ENCODE peak calls at places on chromosomes 7 and 10, in ten cellular contexts. One of them, this sample, is unnamed.

GRCh38 chr7:17772581-17773288 is 167.6 kb downstream of the SNX13 start:
- DNase-seq in astrocyte: no peak
- DNase-seq in CD8-positive, alpha-beta T cell: no peak
- DNase-seq in neuronal stem cell: no peak
- DNase-seq in ovary: no peak
- DNase-seq in SJCRH30: peak; percentile 48
- DNase-seq in transverse colon: no peak
- DNase-seq in cardiac muscle cell: peak; percentile 25
- DNase-seq in lower lobe of right lung: no peak
- DNase-seq in PC-3: no peak
- DNase-seq in this sample: no peak

GRCh38 chr10:63491558-63492316 is 26.0 kb upstream of the JMJD1C start:
- DNase-seq in astrocyte: peak; percentile 53
- DNase-seq in CD8-positive, alpha-beta T cell: no peak
- DNase-seq in neuronal stem cell: no peak
- DNase-seq in ovary: no peak
- DNase-seq in SJCRH30: no peak
- DNase-seq in transverse colon: no peak
- DNase-seq in cardiac muscle cell: peak; percentile 97
- DNase-seq in lower lobe of right lung: no peak
- DNase-seq in PC-3: peak; percentile 83
- DNase-seq in this sample: no peak

GRCh38 chr10:133142523-133143199 is 17.4 kb upstream of the KNDC1 start:
- DNase-seq in astrocyte: no peak
- DNase-seq in CD8-positive, alpha-beta T cell: no peak
- DNase-seq in neuronal stem cell: no peak
- DNase-seq in ovary: no peak
- DNase-seq in SJCRH30: no peak
- DNase-seq in transverse colon: no peak
- DNase-seq in cardiac muscle cell: no peak
- DNase-seq in lower lobe of right lung: peak; percentile 41
- DNase-seq in PC-3: no peak
- DNase-seq in this sample: peak; percentile 19

GRCh38 chr10:14293516-14293915 is 37.2 kb downstream of the FRMD4A start:
- DNase-seq in astrocyte: no peak
- DNase-seq in CD8-positive, alpha-beta T cell: no peak
- DNase-seq in neuronal stem cell: no peak
- DNase-seq in ovary: no peak
- DNase-seq in SJCRH30: no peak
- DNase-seq in transverse colon: no peak
- DNase-seq in cardiac muscle cell: peak; percentile 7
- DNase-seq in lower lobe of right lung: no peak
- DNase-seq in PC-3: peak; percentile 4
- DNase-seq in this sample: no peak

GRCh38 chr10:95295031-95295755 is 4.4 kb upstream of the PDLIM1 start:
- DNase-seq in astrocyte: peak; percentile 61
- DNase-seq in CD8-positive, alpha-beta T cell: no peak
- DNase-seq in neuronal stem cell: no peak
- DNase-seq in ovary: peak; percentile 27
- DNase-seq in SJCRH30: no peak
- DNase-seq in transverse colon: peak; percentile 79
- DNase-seq in cardiac muscle cell: peak; percentile 73
- DNase-seq in lower lobe of right lung: peak; percentile 78
- DNase-seq in PC-3: no peak
- DNase-seq in this sample: peak; percentile 70

GRCh38 chr7:106285051-106285800 is 443 bp upstream of the NAMPT start:
- DNase-seq in astrocyte: peak; percentile 89
- DNase-seq in CD8-positive, alpha-beta T cell: peak; percentile 96
- DNase-seq in neuronal stem cell: peak; percentile 98
- DNase-seq in ovary: peak; percentile 97
- DNase-seq in SJCRH30: peak; percentile 96
- DNase-seq in transverse colon: peak; percentile 100
- DNase-seq in cardiac muscle cell: peak; percentile 100
- DNase-seq in lower lobe of right lung: peak; percentile 100
- DNase-seq in PC-3: peak; percentile 100
- DNase-seq in this sample: peak; percentile 100

GRCh38 chr7:157602581-157602980 is 265.8 kb downstream of the DNAJB6 start:
- DNase-seq in astrocyte: no peak
- DNase-seq in CD8-positive, alpha-beta T cell: no peak
- DNase-seq in neuronal stem cell: no peak
- DNase-seq in ovary: no peak
- DNase-seq in SJCRH30: no peak
- DNase-seq in transverse colon: no peak
- DNase-seq in cardiac muscle cell: no peak
- DNase-seq in lower lobe of right lung: no peak
- DNase-seq in PC-3: no peak
- DNase-seq in this sample: no peak

GRCh38 chr7:123533929-123534382 is 439 bp downstream of the IQUB start:
- DNase-seq in astrocyte: no peak
- DNase-seq in CD8-positive, alpha-beta T cell: no peak
- DNase-seq in neuronal stem cell: no peak
- DNase-seq in ovary: no peak
- DNase-seq in SJCRH30: no peak
- DNase-seq in transverse colon: no peak
- DNase-seq in cardiac muscle cell: no peak
- DNase-seq in lower lobe of right lung: no peak
- DNase-seq in PC-3: no peak
- DNase-seq in this sample: no peak

GRCh38 chr7:33766396-33766795 is 138.9 kb upstream of the BMPER start:
- DNase-seq in astrocyte: no peak
- DNase-seq in CD8-positive, alpha-beta T cell: no peak
- DNase-seq in neuronal stem cell: no peak
- DNase-seq in ovary: no peak
- DNase-seq in SJCRH30: no peak
- DNase-seq in transverse colon: no peak
- DNase-seq in cardiac muscle cell: peak; percentile 79
- DNase-seq in lower lobe of right lung: no peak
- DNase-seq in PC-3: no peak
- DNase-seq in this sample: no peak

GRCh38 chr10:53430974-53431373 is 658.4 kb upstream of the MBL2 start:
- DNase-seq in astrocyte: no peak
- DNase-seq in CD8-positive, alpha-beta T cell: no peak
- DNase-seq in neuronal stem cell: no peak
- DNase-seq in ovary: no peak
- DNase-seq in SJCRH30: no peak
- DNase-seq in transverse colon: no peak
- DNase-seq in cardiac muscle cell: no peak
- DNase-seq in lower lobe of right lung: no peak
- DNase-seq in PC-3: no peak
- DNase-seq in this sample: no peak

GRCh38 chr7:46058424-46058823 is 137.4 kb upstream of the IGFBP3 start:
- DNase-seq in astrocyte: peak; percentile 62
- DNase-seq in CD8-positive, alpha-beta T cell: no peak
- DNase-seq in neuronal stem cell: no peak
- DNase-seq in ovary: no peak
- DNase-seq in SJCRH30: no peak
- DNase-seq in transverse colon: no peak
- DNase-seq in cardiac muscle cell: peak; percentile 44
- DNase-seq in lower lobe of right lung: no peak
- DNase-seq in PC-3: peak; percentile 29
- DNase-seq in this sample: no peak

GRCh38 chr10:70923696-70924095 is 35.3 kb upstream of the PCBD1 start:
- DNase-seq in astrocyte: no peak
- DNase-seq in CD8-positive, alpha-beta T cell: no peak
- DNase-seq in neuronal stem cell: no peak
- DNase-seq in ovary: no peak
- DNase-seq in SJCRH30: no peak
- DNase-seq in transverse colon: no peak
- DNase-seq in cardiac muscle cell: no peak
- DNase-seq in lower lobe of right lung: no peak
- DNase-seq in PC-3: peak; percentile 61
- DNase-seq in this sample: no peak

GRCh38 chr10:101266396-101267298 is 37.4 kb upstream of the LBX1 start:
- DNase-seq in astrocyte: no peak
- DNase-seq in CD8-positive, alpha-beta T cell: no peak
- DNase-seq in neuronal stem cell: no peak
- DNase-seq in ovary: no peak
- DNase-seq in SJCRH30: peak; percentile 97
- DNase-seq in transverse colon: no peak
- DNase-seq in cardiac muscle cell: no peak
- DNase-seq in lower lobe of right lung: no peak
- DNase-seq in PC-3: no peak
- DNase-seq in this sample: no peak

GRCh38 chr10:8438603-8439002 is 384.1 kb downstream of the GATA3 start:
- DNase-seq in astrocyte: no peak
- DNase-seq in CD8-positive, alpha-beta T cell: no peak
- DNase-seq in neuronal stem cell: no peak
- DNase-seq in ovary: no peak
- DNase-seq in SJCRH30: no peak
- DNase-seq in transverse colon: no peak
- DNase-seq in cardiac muscle cell: no peak
- DNase-seq in lower lobe of right lung: no peak
- DNase-seq in PC-3: no peak
- DNase-seq in this sample: no peak

GRCh38 chr7:126667742-126668366 is 584.9 kb downstream of the GRM8 start:
- DNase-seq in astrocyte: no peak
- DNase-seq in CD8-positive, alpha-beta T cell: no peak
- DNase-seq in neuronal stem cell: no peak
- DNase-seq in ovary: no peak
- DNase-seq in SJCRH30: peak; percentile 42
- DNase-seq in transverse colon: no peak
- DNase-seq in cardiac muscle cell: no peak
- DNase-seq in lower lobe of right lung: no peak
- DNase-seq in PC-3: no peak
- DNase-seq in this sample: no peak

GRCh38 chr7:126662826-126663225 is 589.9 kb downstream of the GRM8 start:
- DNase-seq in astrocyte: no peak
- DNase-seq in CD8-positive, alpha-beta T cell: no peak
- DNase-seq in neuronal stem cell: no peak
- DNase-seq in ovary: no peak
- DNase-seq in SJCRH30: peak; percentile 4
- DNase-seq in transverse colon: no peak
- DNase-seq in cardiac muscle cell: no peak
- DNase-seq in lower lobe of right lung: no peak
- DNase-seq in PC-3: no peak
- DNase-seq in this sample: no peak

DNA sequence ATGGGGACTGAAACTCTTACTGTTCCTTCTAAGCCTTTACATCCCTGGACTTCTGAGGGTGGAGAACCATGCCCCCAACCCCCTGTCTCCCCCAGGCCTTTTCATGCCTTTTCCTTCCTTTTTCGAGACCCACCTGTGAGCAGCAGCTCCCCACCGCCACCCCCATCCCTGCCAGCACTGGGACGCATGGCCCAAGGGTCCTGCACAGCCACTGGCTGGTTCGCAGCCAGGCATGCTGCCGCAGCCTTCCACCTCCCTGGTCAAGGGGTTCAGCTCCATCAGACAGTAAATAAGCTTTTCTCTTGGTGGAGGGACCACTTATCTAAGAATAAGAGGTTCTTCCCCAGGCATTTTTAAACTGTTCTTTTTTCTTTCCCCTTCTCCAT is 584.4 kb downstream of the GRM8 start:
- DNase-seq in astrocyte: no peak
- DNase-seq in CD8-positive, alpha-beta T cell: no peak
- DNase-seq in neuronal stem cell: no peak
- DNase-seq in ovary: no peak
- DNase-seq in SJCRH30: no peak
- DNase-seq in transverse colon: no peak
- DNase-seq in cardiac muscle cell: no peak
- DNase-seq in lower lobe of right lung: no peak
- DNase-seq in PC-3: no peak
- DNase-seq in this sample: no peak
- H3K4me3 ChIP-seq in astrocyte: no peak overlapping the region
- H3K4me3 ChIP-seq in CD8-positive, alpha-beta T cell: no peak overlapping the region
- H3K4me3 ChIP-seq in neuronal stem cell: no peak overlapping the region
- H3K4me3 ChIP-seq in ovary: no peak overlapping the region
- H3K4me3 ChIP-seq in SJCRH30: peak overlapping the region; percentile 52
- H3K4me3 ChIP-seq in transverse colon: no peak overlapping the region
- H3K4me3 ChIP-seq in cardiac muscle cell: no peak overlapping the region
- H3K4me3 ChIP-seq in lower lobe of right lung: no peak overlapping the region
- H3K4me3 ChIP-seq in PC-3: no peak overlapping the region
- H3K4me3 ChIP-seq in this sample: no peak overlapping the region

GRCh38 chr7:5065107-5065407 is 19.4 kb downstream of the RBAK start:
- DNase-seq in astrocyte: no peak
- DNase-seq in CD8-positive, alpha-beta T cell: no peak
- DNase-seq in neuronal stem cell: no peak
- DNase-seq in ovary: no peak
- DNase-seq in SJCRH30: no peak
- DNase-seq in transverse colon: no peak
- DNase-seq in cardiac muscle cell: no peak
- DNase-seq in lower lobe of right lung: no peak
- DNase-seq in PC-3: no peak
- DNase-seq in this sample: no peak
- H3K36me3 ChIP-seq in astrocyte: peaks cover 53% of the 10 kb centered on the region
- H3K36me3 ChIP-seq in CD8-positive, alpha-beta T cell: peaks cover 37% of the 10 kb centered on the region
- H3K36me3 ChIP-seq in neuronal stem cell: peaks cover 24% of the 10 kb centered on the region
- H3K36me3 ChIP-seq in ovary: peaks cover 14% of the 10 kb centered on the region
- H3K36me3 ChIP-seq in SJCRH30: peaks cover 81% of the 10 kb centered on the region
- H3K36me3 ChIP-seq in transverse colon: peaks cover 55% of the 10 kb centered on the region
- H3K36me3 ChIP-seq in cardiac muscle cell: peaks cover 53% of the 10 kb centered on the region
- H3K36me3 ChIP-seq in lower lobe of right lung: peaks cover 42% of the 10 kb centered on the region
- H3K36me3 ChIP-seq in PC-3: peaks cover 85% of the 10 kb centered on the region
- H3K36me3 ChIP-seq in this sample: peaks cover 13% of the 10 kb centered on the region

DNA sequence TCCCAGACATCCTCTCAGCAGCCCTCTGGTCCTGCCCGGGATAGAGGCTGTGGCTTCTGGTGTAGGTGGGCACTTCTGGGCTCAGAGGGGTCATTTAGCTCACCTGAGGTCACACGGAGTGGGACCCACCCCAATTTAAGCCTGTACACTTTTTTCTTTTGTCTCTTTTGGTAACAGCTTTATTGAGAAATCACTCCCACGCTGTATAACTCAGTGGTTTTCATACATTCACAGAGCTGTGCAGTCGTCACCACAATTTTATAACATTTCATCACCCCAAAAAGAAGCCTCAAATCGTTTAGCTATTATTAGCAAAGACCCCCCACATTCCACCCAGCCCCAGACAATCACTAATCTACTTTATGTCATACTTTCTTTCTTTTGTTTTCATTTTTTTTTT is 62.3 kb downstream of the LHPP start:
- DNase-seq in astrocyte: peak; percentile 9
- DNase-seq in CD8-positive, alpha-beta T cell: no peak
- DNase-seq in neuronal stem cell: no peak
- DNase-seq in ovary: no peak
- DNase-seq in SJCRH30: no peak
- DNase-seq in transverse colon: no peak
- DNase-seq in cardiac muscle cell: peak; percentile 25
- DNase-seq in lower lobe of right lung: no peak
- DNase-seq in PC-3: no peak
- DNase-seq in this sample: no peak
- H3K27ac ChIP-seq in astrocyte: no peak overlapping the region
- H3K27ac ChIP-seq in CD8-positive, alpha-beta T cell: no peak overlapping the region
- H3K27ac ChIP-seq in neuronal stem cell: no peak overlapping the region
- H3K27ac ChIP-seq in ovary: peak overlapping the region; percentile 41
- H3K27ac ChIP-seq in SJCRH30: no peak overlapping the region
- H3K27ac ChIP-seq in transverse colon: peak overlapping the region; percentile 65
- H3K27ac ChIP-seq in cardiac muscle cell: no peak overlapping the region
- H3K27ac ChIP-seq in lower lobe of right lung: peak overlapping the region; percentile 68
- H3K27ac ChIP-seq in PC-3: no peak overlapping the region
- H3K27ac ChIP-seq in this sample: no peak overlapping the region

GRCh38 chr7:47451851-47452205 is 130.1 kb downstream of the TNS3 start:
- DNase-seq in astrocyte: peak; percentile 68
- DNase-seq in CD8-positive, alpha-beta T cell: no peak
- DNase-seq in neuronal stem cell: no peak
- DNase-seq in ovary: no peak
- DNase-seq in SJCRH30: no peak
- DNase-seq in transverse colon: no peak
- DNase-seq in cardiac muscle cell: no peak
- DNase-seq in lower lobe of right lung: no peak
- DNase-seq in PC-3: no peak
- DNase-seq in this sample: no peak
- H3K4me3 ChIP-seq in astrocyte: peak overlapping the region; percentile 13
- H3K4me3 ChIP-seq in CD8-positive, alpha-beta T cell: no peak overlapping the region
- H3K4me3 ChIP-seq in neuronal stem cell: no peak overlapping the region
- H3K4me3 ChIP-seq in ovary: no peak overlapping the region
- H3K4me3 ChIP-seq in SJCRH30: peak overlapping the region; percentile 61
- H3K4me3 ChIP-seq in transverse colon: no peak overlapping the region
- H3K4me3 ChIP-seq in cardiac muscle cell: no peak overlapping the region
- H3K4me3 ChIP-seq in lower lobe of right lung: no peak overlapping the region
- H3K4me3 ChIP-seq in PC-3: peak overlapping the region; percentile 68
- H3K4me3 ChIP-seq in this sample: no peak overlapping the region

This sample was measured in right lobe of liver.